ENCODE peak calls at places on chromosomes 13 and 19, in seven cellular contexts. S, T, A, U, Y, V and I are unnamed samples.

GRCh38 chr13:62684359-62684758 is 1268.7 kb upstream of the PCDH20 start:
- DNase-seq in S (no peak), A (no peak), V (no peak), U (no peak), Y (no peak), T (no peak), I (no peak)

GRCh38 chr19:10116085-10116865 is 3.4 kb downstream of the EIF3G start:
- DNase-seq in V (no peak), S (no peak), T (no peak), A (no peak), U (no peak), Y (no peak), I (no peak)

GRCh38 chr13:40648040-40648439 is 18.4 kb downstream of the FOXO1 start:
- DNase-seq in U (no peak), A (no peak), T (no peak), Y (no peak), S (no peak), V (no peak), I (no peak)

GRCh38 chr13:23462815-23463559 is 29.5 kb upstream of the SACS start:
- DNase-seq in Y (no peak), V (no peak), S (no peak), A (no peak), U (no peak), T (no peak), I (no peak)

GRCh38 chr13:53250272-53250875 is 221.8 kb downstream of the OLFM4 start:
- DNase-seq in T (peak), V (peak), U (peak), A (peak), S (no peak), Y (no peak), I (peak)

GRCh38 chr19:12833747-12834417 is 497 bp downstream of the RTBDN start:
- DNase-seq in S (no peak), V (peak), Y (peak), A (no peak), T (peak), U (peak), I (no peak)

GRCh38 chr13:46642254-46642653 is 89.3 kb downstream of the LRCH1 start:
- DNase-seq in U (no peak), V (no peak), S (no peak), T (no peak), Y (no peak), A (no peak), I (no peak)

GRCh38 chr13:48730971-48731658 is 77.4 kb downstream of the CYSLTR2 start:
- DNase-seq in A (peak), T (peak), S (no peak), U (no peak), Y (no peak), V (no peak), I (no peak)

GRCh38 chr13:104357174-104357573 is 1291.0 kb upstream of the SLC10A2 start:
- DNase-seq in U (no peak), A (no peak), S (no peak), T (no peak), V (no peak), Y (no peak), I (no peak)

GRCh38 chr13:30906411-30906990 is 430 bp downstream of the MEDAG start:
- DNase-seq in V (no peak), T (no peak), A (no peak), Y (no peak), S (no peak), U (peak), I (no peak)

GRCh38 chr13:40206241-40207109 is 460.0 kb downstream of the FOXO1 start:
- DNase-seq in U (no peak), Y (no peak), T (peak), V (no peak), S (no peak), A (no peak), I (no peak)

GRCh38 chr19:33720691-33721682 is 75.7 kb upstream of the KCTD15 start:
- DNase-seq in A (no peak), Y (peak), U (no peak), T (no peak), V (no peak), S (no peak), I (no peak)

GRCh38 chr19:14722127-14722526 is 32.3 kb downstream of the ZNF333 start:
- DNase-seq in A (no peak), V (no peak), T (no peak), U (no peak), S (no peak), Y (no peak), I (no peak)

GRCh38 chr13:75399168-75399878 is 82.6 kb downstream of the TBC1D4 start:
- DNase-seq in S (no peak), V (no peak), T (no peak), U (no peak), Y (no peak), A (no peak), I (no peak)

GRCh38 chr13:50320297-50320862 is 305.1 kb downstream of the KCNRG start:
- DNase-seq in S (no peak), U (no peak), T (no peak), A (peak), Y (no peak), V (no peak), I (no peak)

GRCh38 chr19:55118401-55118991 is 1.1 kb upstream of the PPP1R12C start:
- DNase-seq in Y (peak), S (peak), A (no peak), U (peak), T (peak), V (no peak), I (no peak)

GRCh38 chr19:50492303-50493052 is 15.8 kb upstream of the GARIN5A start:
- DNase-seq in V (no peak), S (no peak), U (no peak), T (peak), Y (peak), A (no peak), I (no peak)

GRCh38 chr19:18379803-18380747 is 5.9 kb upstream of the GDF15 start:
- DNase-seq in S (peak), V (peak), Y (peak), A (peak), T (no peak), U (no peak), I (peak)

GRCh38 chr19:51086153-51086850 is 3.6 kb upstream of the KLK14 start:
- DNase-seq in U (no peak), Y (peak), V (no peak), T (no peak), A (no peak), S (no peak), I (no peak)

GRCh38 chr19:17579523-17580244 is 24.2 kb downstream of the COLGALT1 start:
- DNase-seq in V (no peak), S (peak), Y (peak), A (peak), T (no peak), U (peak), I (no peak)

GRCh38 chr13:74325106-74325505 is 190.9 kb upstream of the KLF12 start:
- DNase-seq in A (peak), Y (no peak), U (no peak), V (peak), T (no peak), S (no peak), I (peak)

GRCh38 chr19:51441410-51442390 is 16.6 kb downstream of the SIGLEC8 start:
- DNase-seq in A (peak), Y (peak), S (no peak), T (peak), V (no peak), U (no peak), I (no peak)

GRCh38 chr19:11767633-11768133 is 883 bp downstream of the ZNF441 start:
- DNase-seq in T (peak), A (peak), V (no peak), U (peak), S (peak), Y (peak), I (peak)

GRCh38 chr13:34748078-34748477 is 194.0 kb upstream of the NBEA start:
- DNase-seq in V (peak), T (no peak), U (no peak), Y (no peak), A (peak), S (no peak), I (no peak)

GRCh38 chr13:113378825-113379224 is 14.9 kb upstream of the GRTP1 start:
- DNase-seq in U (no peak), Y (no peak), A (no peak), S (no peak), V (no peak), T (no peak), I (no peak)

GRCh38 chr13:25901460-25902376 is 150.1 kb downstream of the SHISA2 start:
- DNase-seq in V (peak), A (peak), Y (no peak), S (no peak), U (no peak), T (peak), I (no peak)

GRCh38 chr13:32267836-32268439 is 47.2 kb downstream of the ZAR1L start:
- DNase-seq in U (no peak), Y (peak), V (peak), A (no peak), T (peak), S (peak), I (peak)

GRCh38 chr19:4075373-4075772 is 8.7 kb upstream of the ZBTB7A start:
- DNase-seq in S (no peak), A (no peak), Y (peak), U (no peak), T (peak), V (no peak), I (no peak)

GRCh38 chr19:2243274-2244121 is 5.6 kb upstream of the AMH start:
- DNase-seq in Y (no peak), S (no peak), A (no peak), U (no peak), T (no peak), V (no peak), I (no peak)

GRCh38 chr13:96089749-96090239 is at the start of gene HS6ST3:
- DNase-seq in T (no peak), S (peak), U (peak), V (peak), Y (peak), A (peak), I (peak)

GRCh38 chr13:18953139-18953930 is 228.3 kb downstream of the TUBA3C start:
- DNase-seq in S (no peak), Y (no peak), A (no peak), V (no peak), U (no peak), T (no peak), I (no peak)

GRCh38 chr19:47032171-47032811 is 12.7 kb downstream of the NPAS1 start:
- DNase-seq in V (peak), A (no peak), U (peak), S (peak), T (peak), Y (peak), I (peak)

GRCh38 chr13:64553411-64554129 is 2676.6 kb downstream of the PCDH9 start:
- DNase-seq in S (no peak), T (no peak), Y (no peak), A (no peak), U (no peak), V (no peak), I (no peak)

GRCh38 chr19:5572556-5573286 is 5.0 kb upstream of the TINCR start:
- DNase-seq in S (peak), Y (no peak), U (no peak), T (no peak), V (no peak), A (no peak), I (no peak)

GRCh38 chr13:114279146-114279545 is 2.3 kb upstream of the UPF3A start:
- DNase-seq in U (no peak), T (no peak), Y (no peak), S (no peak), A (no peak), V (no peak), I (no peak)

GRCh38 chr13:65595881-65596280 is 1634.3 kb downstream of the PCDH9 start:
- DNase-seq in V (no peak), T (no peak), Y (no peak), S (no peak), U (no peak), A (peak), I (no peak)

GRCh38 chr13:98460519-98460918 is 116.4 kb downstream of the STK24 start:
- DNase-seq in V (no peak), T (no peak), Y (no peak), A (no peak), U (no peak), S (no peak), I (no peak)

GRCh38 chr19:5578094-5578846 is 10.5 kb upstream of the TINCR start:
- DNase-seq in U (peak), V (peak), T (peak), A (peak), S (peak), Y (peak), I (peak)

GRCh38 chr19:7916908-7917291 is 2.3 kb downstream of the TGFBR3L start:
- DNase-seq in A (no peak), U (no peak), V (no peak), S (no peak), Y (no peak), T (no peak), I (peak)